ENCODE peak calls at places on chromosomes 16 and 17, in five cellular contexts. C is neural crest cell; E is activated T-cell treated with anti-CD3 and anti-CD28 coated beads, Interleukin-2, amount 50 U/mL, for 4 hours; F is NCI-H2081; Q is HEK293T. H is an unnamed sample.

GRCh38 chr17:42191209-42191608 is 3.1 kb downstream of the GHDC start:
- DNase-seq in C (no peak), E (no peak), F (no peak), Q (no peak), H (no peak)

GRCh38 chr16:77596243-77596642 is 126.1 kb upstream of the NUDT7 start:
- DNase-seq in C (no peak), E (no peak), F (no peak), Q (no peak), H (no peak)

GRCh38 chr16:55915116-55915827 is 40.1 kb upstream of the CES5A start:
- DNase-seq in C (no peak), E (no peak), F (no peak), Q (no peak), H (no peak)

GRCh38 chr17:46977348-46977747 is 1.7 kb downstream of the RPRML start:
- DNase-seq in C (peak), E (no peak), F (peak), Q (peak), H (peak)

GRCh38 chr17:62948370-62948769 is 17.7 kb upstream of the TANC2 start:
- DNase-seq in C (no peak), E (no peak), F (no peak), Q (no peak), H (no peak)

GRCh38 chr17:78132086-78132676 is 1.6 kb downstream of the TMC8 start:
- DNase-seq in C (no peak), E (peak), F (no peak), Q (no peak), H (no peak)

GRCh38 chr16:4918790-4919210 is 18.1 kb downstream of the PPL start:
- DNase-seq in C (no peak), E (no peak), F (no peak), Q (no peak), H (no peak)

GRCh38 chr16:23754594-23755483 is at the start of gene CHP2:
- DNase-seq in C (no peak), E (no peak), F (no peak), Q (peak), H (no peak)

GRCh38 chr17:46976626-46977270 is 2.3 kb downstream of the RPRML start:
- DNase-seq in C (no peak), E (no peak), F (no peak), Q (peak), H (no peak)

GRCh38 chr17:11140028-11140427 is 101.0 kb upstream of the SHISA6 start:
- DNase-seq in C (no peak), E (no peak), F (no peak), Q (no peak), H (no peak)

GRCh38 chr16:64152010-64152767 is 969.7 kb downstream of the CDH11 start:
- DNase-seq in C (no peak), E (no peak), F (peak), Q (no peak), H (no peak)

GRCh38 chr17:80259642-80260535 is 763 bp upstream of the RNF213 start:
- DNase-seq in C (peak), E (peak), F (peak), Q (peak), H (peak)

GRCh38 chr16:28573738-28574718 is 20.3 kb downstream of the SGF29 start:
- DNase-seq in C (no peak), E (no peak), F (no peak), Q (no peak), H (no peak)

GRCh38 chr16:58306327-58306726 is 11.5 kb upstream of the PRSS54 start:
- DNase-seq in C (peak), E (peak), F (peak), Q (no peak), H (no peak)

GRCh38 chr17:31696184-31696602 is 162.9 kb downstream of the COPRS start:
- DNase-seq in C (peak), E (no peak), F (no peak), Q (no peak), H (peak)

GRCh38 chr17:7323731-7324437 is 5.3 kb downstream of the NEURL4 start:
- DNase-seq in C (peak), E (peak), F (no peak), Q (peak), H (no peak)

GRCh38 chr17:28950017-28950751 is 1.1 kb downstream of the PHF12 start:
- DNase-seq in C (peak), E (peak), F (peak), Q (no peak), H (peak)

GRCh38 chr16:23182675-23183485 is at the start of gene SCNN1G:
- DNase-seq in C (peak), E (peak), F (no peak), Q (peak), H (peak)

GRCh38 chr16:50445603-50446250 is 76.9 kb upstream of the BRD7 start:
- DNase-seq in C (peak), E (no peak), F (no peak), Q (no peak), H (no peak)

GRCh38 chr17:48718781-48719641 is 3.3 kb downstream of the PRAC1 start:
- DNase-seq in C (no peak), E (no peak), F (no peak), Q (no peak), H (no peak)

GRCh38 chr16:22240023-22240697 is 34.1 kb downstream of the EEF2K start:
- DNase-seq in C (no peak), E (no peak), F (no peak), Q (no peak), H (no peak)

GRCh38 chr17:28170771-28171170 is 128.3 kb downstream of the NLK start:
- DNase-seq in C (no peak), E (no peak), F (no peak), Q (no peak), H (no peak)

GRCh38 chr17:51228177-51228576 is 31.7 kb downstream of the MBTD1 start:
- DNase-seq in C (no peak), E (no peak), F (no peak), Q (no peak), H (no peak)

GRCh38 chr16:67173808-67174705 is 3.7 kb downstream of the NOL3 start:
- DNase-seq in C (peak), E (peak), F (peak), Q (no peak), H (no peak)

GRCh38 chr17:37134050-37134449 is 185.3 kb downstream of the AATF start:
- DNase-seq in C (no peak), E (no peak), F (peak), Q (no peak), H (no peak)

GRCh38 chr17:5703736-5704135 is 119.4 kb upstream of the NLRP1 start:
- DNase-seq in C (no peak), E (no peak), F (no peak), Q (no peak), H (no peak)

GRCh38 chr16:85335584-85336492 is 223.6 kb upstream of the CIBAR2 start:
- DNase-seq in C (no peak), E (no peak), F (no peak), Q (no peak), H (no peak)

GRCh38 chr17:45388604-45389325 is 43.9 kb downstream of the ARHGAP27 start:
- DNase-seq in C (no peak), E (no peak), F (no peak), Q (no peak), H (no peak)

GRCh38 chr16:86824751-86825310 is 246.5 kb downstream of the FOXL1 start:
- DNase-seq in C (no peak), E (no peak), F (no peak), Q (no peak), H (no peak)

H was measured in neuronal stem cell.